ENCODE peak calls at places on chromosomes 7 and 10, in four cellular contexts. P is skeletal muscle cell; U is activated CD8-positive, alpha-beta memory T cell treated with anti-CD3 and anti-CD28 coated beads, Interleukin-2, amount 10 ng/mL, durations not matched to agents 7 days and 5 days; J is EH. F is an unnamed sample.

GRCh38 chr7:7766671-7767070 is 48.3 kb upstream of the RPA3 start:
- DNase-seq in P (no peak), J (no peak), U (no peak), F (no peak)

GRCh38 chr10:86413046-86413728 is 46.6 kb upstream of the GRID1 start:
- DNase-seq in P (no peak), U (peak; percentile 55), J (peak; percentile 77), F (no peak)

GRCh38 chr7:13839063-13839462 is 150.4 kb downstream of the ETV1 start:
- DNase-seq in J (no peak), P (no peak), U (no peak), F (no peak)

GRCh38 chr7:107560898-107561516 is 2.7 kb downstream of the COG5 start:
- DNase-seq in J (peak; percentile 3), P (no peak), U (peak; percentile 69), F (no peak)

GRCh38 chr7:98285132-98286092 is 3.9 kb downstream of the BRI3 start:
- DNase-seq in P (no peak), U (no peak), J (no peak), F (no peak)

GRCh38 chr7:88888684-88889083 is 93.1 kb upstream of the TEX47 start:
- DNase-seq in P (no peak), U (no peak), J (no peak), F (no peak)

GRCh38 chr10:6918305-6918704 is 338.2 kb upstream of the PRKCQ start:
- DNase-seq in U (peak; percentile 85), P (no peak), J (peak; percentile 20), F (no peak)

GRCh38 chr10:79067241-79068202 is 1.2 kb upstream of the ZMIZ1 start:
- DNase-seq in P (peak; percentile 82), U (peak; percentile 85), J (peak; percentile 85), F (no peak)

GRCh38 chr7:127880454-127880853 is 150.8 kb downstream of the LRRC4 start:
- DNase-seq in P (no peak), U (no peak), J (no peak), F (no peak)

GRCh38 chr7:23356726-23357125 is 57.6 kb downstream of the MALSU1 start:
- DNase-seq in P (no peak), J (peak; percentile 60), U (peak; percentile 45), F (no peak)

GRCh38 chr7:47779341-47779771 is 168.9 kb downstream of the PKD1L1 start:
- DNase-seq in P (no peak), J (no peak), U (no peak), F (no peak)

GRCh38 chr10:23099816-23100215 is 4.4 kb downstream of the MSRB2 start:
- DNase-seq in J (peak; percentile 37), P (no peak), U (no peak), F (no peak)

GRCh38 chr10:124152139-124152780 is 58.9 kb upstream of the CHST15 start:
- DNase-seq in U (no peak), J (peak; percentile 89), P (no peak), F (peak; percentile 12)

GRCh38 chr7:66380285-66380888 is 175.3 kb downstream of the TPST1 start:
- DNase-seq in J (peak; percentile 48), P (no peak), U (no peak), F (no peak)

GRCh38 chr10:77405771-77406241 is 231.8 kb downstream of the KCNMA1 start:
- DNase-seq in U (no peak), J (peak; percentile 87), P (no peak), F (no peak)

GRCh38 chr10:122981066-122981464 is 864 bp downstream of the PSTK start:
- DNase-seq in P (peak; percentile 21), J (peak; percentile 49), U (no peak), F (peak; percentile 4)

GRCh38 chr7:107432261-107432660 is 37.6 kb upstream of the GPR22 start:
- DNase-seq in J (no peak), U (no peak), P (no peak), F (no peak)

GRCh38 chr10:132486539-132487121 is 51.0 kb upstream of the INPP5A start:
- DNase-seq in P (no peak), U (no peak), J (no peak), F (no peak)

GRCh38 chr7:19079066-19079465 is 38.4 kb downstream of the TWIST1 start:
- DNase-seq in P (peak; percentile 31), J (peak; percentile 76), U (no peak), F (no peak)

GRCh38 chr7:114645451-114645850 is 230.8 kb downstream of the FOXP2 start:
- DNase-seq in J (no peak), U (no peak), P (no peak), F (no peak)

GRCh38 chr7:42161723-42162122 is 75.3 kb downstream of the GLI3 start:
- DNase-seq in U (no peak), P (peak; percentile 36), J (no peak), F (no peak)

GRCh38 chr7:11505471-11505870 is 326.5 kb downstream of the THSD7A start:
- DNase-seq in J (no peak), P (no peak), U (no peak), F (no peak)

GRCh38 chr10:81040031-81040430 is 502.3 kb downstream of the SH2D4B start:
- DNase-seq in U (no peak), P (no peak), J (no peak), F (no peak)

GRCh38 chr7:95491634-95492314 is 6.0 kb downstream of the ASB4 start:
- DNase-seq in P (no peak), J (no peak), U (no peak), F (no peak)

GRCh38 chr10:91891285-91892001 is 17.8 kb downstream of the FGFBP3 start:
- DNase-seq in P (peak; percentile 76), U (no peak), J (peak; percentile 79), F (no peak)

GRCh38 chr7:40717242-40717641 is 582.4 kb downstream of the SUGCT start:
- DNase-seq in U (peak; percentile 62), P (peak; percentile 90), J (peak; percentile 81), F (no peak)

GRCh38 chr7:2687881-2688318 is at the start of gene AMZ1:
- DNase-seq in U (no peak), P (no peak), J (peak; percentile 33), F (no peak)

GRCh38 chr7:27119412-27119911 is 11.1 kb downstream of the HOXA4 start:
- DNase-seq in U (no peak), P (no peak), J (no peak), F (no peak)

GRCh38 chr10:30829921-30830671 is 200.5 kb upstream of the LYZL2 start:
- DNase-seq in U (no peak), J (peak; percentile 58), P (peak; percentile 42), F (no peak)

GRCh38 chr7:156401617-156402016 is 239.0 kb upstream of the RNF32 start:
- DNase-seq in P (no peak), J (no peak), U (no peak), F (no peak)

GRCh38 chr10:87558333-87558732 is 53.6 kb downstream of the MINPP1 start:
- DNase-seq in U (no peak), J (no peak), P (no peak), F (no peak)

GRCh38 chr10:28841625-28842024 is 164.3 kb downstream of the BAMBI start:
- DNase-seq in J (peak; percentile 85), P (peak; percentile 28), U (no peak), F (no peak)

F was measured in AG04449.